ENCODE peak calls at places on chromosomes 12 and 14, in four cellular contexts. U, N, E and A are unnamed samples.

GRCh38 chr14:21071225-21072041 is 1.3 kb downstream of the ARHGEF40 start:
- DNase-seq in U (peak), E (peak), N (peak), A (peak)

GRCh38 chr14:92644166-92644565 is 104.3 kb downstream of the LGMN start:
- DNase-seq in U (no peak), E (no peak), N (no peak), A (peak)

GRCh38 chr14:30337456-30337855 is 221.5 kb upstream of the G2E3 start:
- DNase-seq in E (no peak), U (no peak), N (no peak), A (peak)

GRCh38 chr14:20494935-20495766 is 10.2 kb upstream of the RNASE10 start:
- DNase-seq in N (no peak), U (no peak), E (no peak), A (peak)

GRCh38 chr14:35398095-35398584 is 6.4 kb downstream of the NFKBIA start:
- DNase-seq in N (no peak), E (no peak), U (no peak), A (no peak)

GRCh38 chr14:36518586-36519430 is 1.2 kb downstream of the NKX2-1 start:
- DNase-seq in N (no peak), E (no peak), U (no peak), A (no peak)

GRCh38 chr14:61025239-61026223 is 44.5 kb downstream of the SLC38A6 start:
- DNase-seq in E (peak), U (peak), N (peak), A (peak)

GRCh38 chr12:25186788-25187397 is 8.1 kb downstream of the DNAI7 start:
- DNase-seq in N (no peak), U (no peak), E (no peak), A (no peak)

GRCh38 chr12:124740691-124741137 is 123.0 kb downstream of the SCARB1 start:
- DNase-seq in E (no peak), U (no peak), N (no peak), A (no peak)

GRCh38 chr12:121038861-121039654 is at the start of gene OASL:
- DNase-seq in E (no peak), U (no peak), N (no peak), A (peak)

GRCh38 chr12:1830981-1831930 is 10.9 kb downstream of the LRTM2 start:
- DNase-seq in N (peak), E (peak), U (peak), A (peak)

GRCh38 chr14:104436741-104437701 is 142.5 kb upstream of the C14orf180 start:
- DNase-seq in E (no peak), U (no peak), N (peak), A (no peak)

GRCh38 chr14:85463512-85463911 is 66.4 kb upstream of the FLRT2 start:
- DNase-seq in U (no peak), E (no peak), N (no peak), A (no peak)

GRCh38 chr12:48999371-49000131 is at the start of gene DDN:
- DNase-seq in N (no peak), E (no peak), U (peak), A (no peak)

GRCh38 chr12:122366685-122367475 is 55.6 kb downstream of the CLIP1 start:
- DNase-seq in E (no peak), U (no peak), N (no peak), A (peak)

GRCh38 chr14:101068293-101068957 is 164.9 kb upstream of the RTL1 start:
- DNase-seq in E (no peak), N (no peak), U (peak), A (no peak)

GRCh38 chr12:106429636-106430035 is 72.1 kb downstream of the POLR3B start:
- DNase-seq in U (no peak), N (no peak), E (no peak), A (no peak)

GRCh38 chr14:96554315-96554910 is 52.2 kb downstream of the PAPOLA start:
- DNase-seq in E (no peak), N (no peak), U (no peak), A (no peak)

GRCh38 chr12:10027311-10028099 is 3.0 kb upstream of the CLEC9A start:
- DNase-seq in E (no peak), U (no peak), N (no peak), A (no peak)

GRCh38 chr14:79062226-79062625 is 892.1 kb downstream of the NRXN3 start:
- DNase-seq in E (no peak), N (no peak), U (no peak), A (no peak)

GRCh38 chr12:66129934-66130266 is 650 bp downstream of the LLPH start:
- DNase-seq in N (no peak), U (no peak), E (no peak), A (no peak)

GRCh38 chr12:563250-563781 is 99.9 kb downstream of the NINJ2 start:
- DNase-seq in N (no peak), E (no peak), U (no peak), A (no peak)

GRCh38 chr12:1528791-1529190 is 65.6 kb downstream of the FBXL14 start:
- DNase-seq in E (no peak), N (no peak), U (no peak), A (no peak)

GRCh38 chr14:80434574-80435321 is 223.4 kb upstream of the DIO2 start:
- DNase-seq in E (no peak), U (no peak), N (no peak), A (peak)

GRCh38 chr12:57621497-57622292 is 10.5 kb downstream of the ARHGEF25 start:
- DNase-seq in N (peak), E (peak), U (peak), A (peak)

GRCh38 chr12:102694913-102695312 is 214.6 kb upstream of the IGF1 start:
- DNase-seq in E (no peak), U (no peak), N (no peak), A (no peak)

GRCh38 chr12:51846209-51846779 is 2.2 kb downstream of the FIGNL2 start:
- DNase-seq in E (no peak), N (no peak), U (no peak), A (no peak)

GRCh38 chr12:124655317-124656213 is 88.2 kb upstream of the NCOR2 start:
- DNase-seq in N (peak), E (no peak), U (peak), A (no peak)

DNA sequence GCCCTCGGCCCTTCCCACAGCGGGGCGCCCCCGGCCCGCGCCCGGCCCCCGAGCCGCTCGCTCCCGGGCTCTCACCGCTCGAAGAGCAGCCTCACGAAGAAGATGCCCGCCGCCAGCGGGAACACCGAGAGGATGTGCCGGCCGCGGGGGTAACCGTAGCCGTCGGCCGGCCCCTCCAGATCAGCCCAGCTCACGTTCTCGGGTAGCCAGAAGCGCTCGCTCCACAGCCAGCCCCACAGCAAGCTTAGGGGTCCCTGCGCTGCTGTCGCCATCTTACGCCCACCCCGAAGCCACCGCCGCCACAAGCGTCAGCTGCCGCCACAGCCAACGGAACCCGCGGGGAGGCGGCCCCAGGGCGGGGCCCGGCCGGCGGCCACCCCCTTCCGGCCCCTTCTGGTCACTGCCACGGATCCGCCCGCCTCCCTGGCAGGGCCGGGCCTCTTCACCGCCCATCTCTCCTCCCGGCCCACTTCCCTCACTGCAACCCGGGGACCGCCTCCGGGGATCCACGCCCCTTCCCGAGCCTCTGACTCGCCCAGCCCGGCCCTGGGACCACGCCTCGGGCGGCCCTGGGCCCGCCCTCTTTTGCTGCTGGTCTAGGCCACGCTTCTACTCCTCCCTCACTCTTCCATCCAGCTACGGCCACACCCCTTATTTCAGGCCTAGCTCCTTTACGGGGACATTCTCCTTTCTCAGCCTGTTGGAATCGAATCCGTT is at the start of gene CERS5:
- DNase-seq in U (peak), N (peak), E (peak), A (peak)
- TF ChIP-seq CTCF in U (peak), N (peak), E (peak), A (peak)

DNA sequence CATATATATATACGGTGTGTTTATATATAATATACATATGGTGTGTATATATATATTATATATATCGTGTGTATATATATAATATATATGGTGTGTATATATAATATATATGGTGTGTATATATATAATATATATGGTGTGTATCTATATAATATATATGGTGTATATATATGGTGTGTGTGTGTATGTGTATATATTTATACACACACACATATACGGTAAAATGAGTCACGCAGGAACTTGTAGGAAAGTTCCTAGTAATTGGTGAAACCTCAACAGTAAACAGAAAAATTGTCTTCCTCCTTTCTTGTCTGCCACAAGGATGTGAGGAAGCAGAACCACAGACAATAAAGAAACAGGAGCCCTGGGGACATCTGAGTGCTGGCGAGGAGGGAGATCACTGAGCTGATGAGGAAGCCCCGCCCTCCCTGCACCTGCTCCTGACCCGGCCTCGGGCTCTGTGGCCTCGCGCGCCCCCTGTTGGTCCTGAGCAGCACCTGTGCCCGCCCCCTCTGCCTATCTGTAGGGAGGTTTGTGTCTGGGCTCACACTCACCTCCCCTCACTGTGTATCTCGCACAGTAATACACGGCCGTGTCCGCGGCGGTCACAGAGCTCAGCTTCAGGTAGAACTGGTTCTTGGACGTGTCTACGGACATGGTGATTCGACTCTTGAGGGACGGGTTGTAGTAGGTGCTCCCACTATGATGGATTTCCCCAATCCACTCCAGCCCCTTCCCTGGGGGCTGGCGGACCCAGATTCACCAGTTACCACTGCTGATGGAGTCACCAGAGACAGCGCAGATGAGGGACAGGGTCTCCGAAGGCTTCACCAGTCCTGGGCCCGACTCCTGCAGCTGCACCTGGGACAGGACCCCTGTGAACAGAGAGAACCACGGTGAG is 1079.4 kb downstream of the TMEM121 start:
- DNase-seq in E (no peak), N (peak), U (no peak), A (peak)
- TF ChIP-seq CTCF in E (no peak), N (no peak), U (no peak), A (peak)

DNA sequence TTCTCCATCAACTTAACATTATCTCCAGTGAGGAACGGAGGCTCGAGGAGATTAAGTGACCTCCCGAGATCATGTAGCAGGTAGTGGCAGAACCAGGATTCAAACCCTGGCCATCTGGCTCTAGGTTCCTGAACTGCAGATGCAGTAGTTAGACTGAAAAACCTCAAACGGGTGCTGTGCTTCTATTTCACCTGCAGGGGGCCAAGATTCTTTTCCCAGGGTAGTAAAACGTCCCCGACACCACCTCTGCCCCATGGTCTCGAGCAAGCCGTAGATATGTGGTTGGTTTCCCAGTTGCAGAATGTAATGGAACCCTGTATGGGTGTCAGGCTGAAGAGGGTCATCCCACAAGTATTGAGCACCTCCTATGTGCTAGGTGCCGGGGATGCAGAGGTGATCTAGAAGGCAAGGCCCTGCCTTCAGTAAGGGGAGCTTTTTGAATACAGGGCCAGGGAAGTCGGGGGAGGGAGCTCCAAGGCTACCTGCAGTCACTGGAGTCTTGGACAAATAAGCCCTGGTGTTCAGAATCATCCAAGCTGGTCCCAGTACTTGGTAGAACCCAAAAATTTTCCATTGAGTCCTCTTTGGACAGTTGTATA is 197.1 kb downstream of the CHST11 start:
- DNase-seq in U (no peak), E (no peak), N (no peak), A (no peak)
- TF ChIP-seq CTCF in U (peak), E (peak), N (peak), A (peak)

GRCh38 chr12:41514907-41515306 is 326.8 kb downstream of the PDZRN4 start:
- DNase-seq in E (no peak), U (no peak), N (no peak), A (no peak)
- TF ChIP-seq CTCF in E (peak), U (no peak), N (no peak), A (no peak)

DNA sequence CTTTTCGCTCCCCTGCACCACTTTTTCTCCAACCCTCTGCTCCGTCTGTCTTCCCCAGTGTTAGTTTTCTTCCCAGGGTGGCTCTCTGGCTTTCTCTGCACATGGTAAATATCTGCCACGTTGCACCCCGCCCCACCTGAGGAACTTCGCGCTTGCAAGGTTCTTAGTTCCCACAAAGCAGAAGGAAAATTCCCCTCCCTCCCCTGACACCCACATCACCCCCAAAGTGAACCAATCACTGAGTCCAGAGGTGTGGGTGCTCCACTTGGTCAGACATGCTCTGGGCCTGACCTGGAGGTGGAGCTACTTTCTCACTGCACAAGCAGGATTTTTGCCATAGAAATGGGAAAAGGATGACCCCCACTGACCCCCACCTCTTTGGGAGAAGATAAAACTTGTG is 415.0 kb downstream of the FUT8 start:
- DNase-seq in E (no peak), U (no peak), N (no peak), A (no peak)
- TF ChIP-seq CTCF in E (no peak), U (no peak), N (no peak), A (no peak)

DNA sequence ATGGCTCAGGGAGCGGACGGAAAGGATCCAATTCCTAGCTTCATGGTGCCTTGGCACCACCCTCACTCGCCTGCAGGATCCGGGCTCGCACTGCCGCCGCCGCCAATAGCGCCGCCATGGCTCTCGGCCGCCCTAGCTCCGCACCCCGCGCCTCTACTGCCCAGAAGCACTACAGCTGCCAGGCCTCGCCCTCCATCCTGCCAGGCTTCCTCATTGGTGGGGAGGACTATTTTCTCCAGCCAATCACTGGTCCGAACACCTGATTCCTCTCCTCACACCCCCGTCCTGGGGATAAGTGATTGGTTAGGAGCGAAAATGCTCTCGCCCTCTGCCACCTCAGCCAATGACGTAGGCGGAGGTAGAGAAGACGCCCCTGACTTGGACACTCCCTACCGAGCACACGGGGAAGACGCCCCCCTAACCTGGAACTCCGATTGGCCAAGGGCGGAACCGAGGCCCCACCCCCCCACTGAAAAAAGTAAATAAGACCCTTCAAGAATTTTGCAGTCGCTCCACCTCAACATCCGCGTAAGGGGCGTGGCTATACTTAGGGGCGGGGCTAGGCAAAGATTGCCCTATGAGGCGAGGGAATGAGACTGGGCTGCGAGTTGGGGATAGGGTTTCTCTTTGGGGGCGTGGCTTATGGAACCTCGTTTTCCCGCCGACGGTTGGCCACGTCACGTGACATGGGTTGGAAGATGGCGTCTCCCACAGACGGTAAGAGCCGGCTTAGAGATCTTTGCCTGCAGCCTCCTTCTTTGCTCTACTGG is at the start of the genes ALDH6A1 and LIN52:
- DNase-seq in E (peak), U (peak), N (peak), A (peak)
- TF ChIP-seq CTCF in E (no peak), U (no peak), N (peak), A (peak)

GRCh38 chr12:45314770-45315169 is 98.9 kb downstream of the ANO6 start:
- DNase-seq in E (no peak), U (no peak), N (no peak), A (no peak)

GRCh38 chr12:45312012-45312411 is 96.1 kb downstream of the ANO6 start:
- DNase-seq in E (no peak), N (no peak), U (no peak), A (no peak)

GRCh38 chr12:45310627-45310968 is 94.7 kb downstream of the ANO6 start:
- DNase-seq in N (peak), E (no peak), U (no peak), A (no peak)

GRCh38 chr12:45305904-45306303 is 90.0 kb downstream of the ANO6 start:
- DNase-seq in E (no peak), N (no peak), U (no peak), A (no peak)

DNA sequence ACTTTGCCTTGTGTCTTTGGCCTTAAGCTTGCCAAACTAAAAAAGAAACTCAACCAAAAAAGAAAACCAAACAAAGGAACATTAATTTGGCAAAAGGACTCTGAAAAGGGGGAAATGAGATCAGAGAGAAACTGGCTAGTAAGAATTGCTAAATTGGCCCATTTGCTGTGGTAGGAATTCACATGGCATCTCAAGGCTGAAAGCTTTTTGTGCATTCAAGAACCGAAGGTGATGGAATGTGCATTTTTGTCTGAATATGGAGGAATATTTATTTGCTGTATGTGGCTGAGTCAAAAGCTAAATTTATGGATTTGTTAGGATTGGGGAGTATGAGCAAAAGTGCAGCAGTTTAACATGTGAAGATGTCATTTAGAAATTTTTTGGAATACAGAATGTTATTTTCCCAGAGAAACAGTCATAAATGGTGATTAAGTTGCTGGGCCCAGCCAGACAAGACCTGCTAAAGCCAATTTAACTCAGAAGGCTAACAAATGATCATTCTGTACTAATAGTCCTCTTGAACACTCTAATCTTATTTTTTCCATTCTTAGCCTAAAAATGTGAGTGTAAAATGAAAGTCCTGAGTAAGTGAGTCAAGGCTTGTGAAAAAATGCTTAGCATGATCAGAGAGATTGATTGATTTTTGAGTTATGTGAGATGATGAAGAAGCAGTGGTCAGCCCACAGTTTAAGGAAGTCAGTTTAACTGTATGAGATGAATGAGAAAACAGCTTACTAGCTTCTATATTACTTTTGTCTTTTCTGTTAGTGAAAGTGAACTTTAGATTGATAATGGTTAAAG is 94.1 kb downstream of the ANO6 start:
- DNase-seq in U (no peak), E (no peak), N (no peak), A (no peak)
- TF ChIP-seq CTCF in U (no peak), E (no peak), N (no peak), A (no peak)